ENCODE peak calls at places on chromosomes 1 and 21, in four cellular contexts. V is HFFc6, S is tibial nerve, D is heart right ventricle. O is an unnamed sample.

GRCh38 chr1:115140442-115141144 is 51.3 kb upstream of the TSPAN2 start:
- DNase-seq in V (peak; percentile 39), S (no peak), D (no peak), O (no peak)

GRCh38 chr1:153431928-153432327 is 15.6 kb downstream of the S100A7A start:
- DNase-seq in V (no peak), S (no peak), D (no peak), O (no peak)

GRCh38 chr1:184387069-184387870 is 441 bp downstream of the C1orf21 start:
- DNase-seq in V (no peak), S (peak; percentile 17), D (peak; percentile 36), O (no peak)

GRCh38 chr21:44459712-44460440 is 4.6 kb downstream of the LRRC3 start:
- DNase-seq in V (no peak), S (no peak), D (no peak), O (no peak)

GRCh38 chr1:41919764-41920397 is 1.2 kb upstream of the HIVEP3 start:
- DNase-seq in V (peak; percentile 50), S (no peak), D (peak; percentile 19), O (no peak)

GRCh38 chr1:56095924-56096655 is 483.3 kb downstream of the PLPP3 start:
- DNase-seq in V (peak; percentile 53), S (peak; percentile 41), D (no peak), O (peak; percentile 95)

GRCh38 chr1:172373864-172374263 is 46.6 kb upstream of the C1orf105 start:
- DNase-seq in V (no peak), S (no peak), D (no peak), O (no peak)

GRCh38 chr21:45027241-45028196 is 46.9 kb upstream of the ADARB1 start:
- DNase-seq in V (no peak), S (no peak), D (no peak), O (no peak)

GRCh38 chr1:162612606-162613400 is 19.5 kb upstream of the DDR2 start:
- DNase-seq in V (peak; percentile 19), S (peak; percentile 55), D (no peak), O (no peak)

GRCh38 chr1:63368131-63368530 is 704 bp downstream of the ALG6 start:
- DNase-seq in V (no peak), S (no peak), D (no peak), O (no peak)

GRCh38 chr1:213082778-213083445 is 31.9 kb downstream of the RPS6KC1 start:
- DNase-seq in V (no peak), S (no peak), D (no peak), O (no peak)

GRCh38 chr1:10788592-10789006 is 7.8 kb downstream of the CASZ1 start:
- DNase-seq in V (no peak), S (no peak), D (peak; percentile 70), O (no peak)

GRCh38 chr1:12518956-12519707 is 98.9 kb downstream of the DHRS3 start:
- DNase-seq in V (peak; percentile 26), S (peak; percentile 71), D (peak; percentile 54), O (no peak)

GRCh38 chr1:78640462-78640861 is 9.2 kb upstream of the IFI44 start:
- DNase-seq in V (no peak), S (no peak), D (no peak), O (no peak)

GRCh38 chr1:7333576-7333975 is 437.5 kb upstream of the VAMP3 start:
- DNase-seq in V (no peak), S (no peak), D (no peak), O (no peak)

GRCh38 chr1:214165850-214166374 is 115.0 kb upstream of the SMYD2 start:
- DNase-seq in V (no peak), S (no peak), D (no peak), O (no peak)

GRCh38 chr1:110421159-110421777 is 13.8 kb upstream of the LAMTOR5 start:
- DNase-seq in V (peak; percentile 66), S (peak; percentile 64), D (no peak), O (no peak)

GRCh38 chr1:50183734-50184133 is 75.0 kb downstream of the ELAVL4 start:
- DNase-seq in V (no peak), S (no peak), D (peak; percentile 10), O (no peak)

GRCh38 chr1:92444351-92444750 is 42.4 kb downstream of the GFI1 start:
- DNase-seq in V (peak; percentile 12), S (no peak), D (no peak), O (no peak)

GRCh38 chr1:116314305-116314919 is 58.6 kb upstream of the ATP1A1 start:
- DNase-seq in V (no peak), S (no peak), D (no peak), O (no peak)

GRCh38 chr1:209607102-209607794 is 23.7 kb downstream of the CAMK1G start:
- DNase-seq in V (peak; percentile 53), S (no peak), D (no peak), O (peak; percentile 21)

GRCh38 chr1:10170362-10170665 is 40.1 kb upstream of the KIF1B start:
- DNase-seq in V (no peak), S (no peak), D (no peak), O (no peak)

GRCh38 chr1:59973719-59974118 is 47.1 kb upstream of the CYP2J2 start:
- DNase-seq in V (no peak), S (no peak), D (no peak), O (no peak)
- TF ChIP-seq CTCF in V (no peak), S (no peak), D (no peak), O (no peak)

GRCh38 chr1:17340358-17340757 is 31.6 kb upstream of the PADI6 start:
- DNase-seq in V (no peak), S (no peak), D (no peak), O (no peak)

GRCh38 chr1:17339521-17339920 is 31.5 kb downstream of the PADI4 start:
- DNase-seq in V (no peak), S (no peak), D (no peak), O (no peak)

GRCh38 chr1:17342014-17342441 is 30.0 kb upstream of the PADI6 start:
- DNase-seq in V (no peak), S (no peak), D (no peak), O (no peak)

GRCh38 chr1:17335821-17336718 is 28.1 kb downstream of the PADI4 start:
- DNase-seq in V (peak; percentile 55), S (peak; percentile 45), D (peak; percentile 40), O (no peak)

DNA sequence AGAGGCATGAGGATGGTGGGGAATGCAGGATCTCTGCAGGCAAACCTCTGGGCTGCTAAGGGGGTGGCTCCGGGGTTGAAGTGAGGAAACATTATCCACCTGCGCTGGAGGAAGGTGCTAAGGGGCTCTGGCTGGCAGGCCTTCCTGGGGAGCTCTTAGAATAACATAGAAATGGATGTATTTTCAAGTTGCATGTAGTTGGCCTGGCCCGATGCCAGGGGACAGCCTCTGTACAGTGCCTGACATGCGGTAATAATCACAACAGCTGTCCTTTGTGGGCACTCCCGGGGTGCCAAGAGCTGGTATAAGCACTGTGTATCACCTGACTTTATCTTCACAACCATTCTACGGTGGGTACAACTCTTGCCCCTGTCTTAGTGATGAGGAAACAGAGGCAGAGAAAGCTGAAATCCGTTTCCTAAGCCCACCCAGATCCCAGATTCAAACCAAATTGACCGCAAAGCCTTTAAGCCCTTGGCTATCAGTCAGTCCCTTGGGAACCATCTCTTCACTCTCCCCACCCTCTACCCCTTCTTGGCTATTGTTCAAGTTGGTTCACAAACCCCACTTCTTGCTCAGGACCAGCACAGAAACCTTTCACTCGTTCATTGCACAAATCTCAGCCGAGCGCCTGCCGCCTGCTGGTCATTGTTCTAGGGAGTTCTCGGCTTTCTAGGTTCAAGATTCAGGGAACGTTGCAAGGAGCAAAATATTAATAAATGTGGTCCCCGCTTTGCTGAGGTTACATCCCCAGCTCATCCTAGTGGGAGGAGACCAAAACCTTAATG is 30.9 kb downstream of the PADI4 start:
- DNase-seq in V (no peak), S (no peak), D (no peak), O (no peak)
- TF ChIP-seq CTCF in V (peak; percentile 26), S (no peak), D (no peak), O (no peak)

GRCh38 chr21:32483293-32483595 is 70.7 kb downstream of the EVA1C start:
- DNase-seq in V (no peak), S (no peak), D (no peak), O (no peak)

GRCh38 chr21:32477424-32477745 is 64.9 kb downstream of the EVA1C start:
- DNase-seq in V (no peak), S (no peak), D (no peak), O (no peak)

GRCh38 chr21:32482565-32483292 is 70.2 kb downstream of the EVA1C start:
- DNase-seq in V (no peak), S (no peak), D (no peak), O (no peak)

GRCh38 chr21:32481875-32482408 is 69.4 kb downstream of the EVA1C start:
- DNase-seq in V (no peak), S (no peak), D (no peak), O (no peak)

GRCh38 chr21:32480381-32480780 is 67.9 kb downstream of the EVA1C start:
- DNase-seq in V (no peak), S (no peak), D (no peak), O (no peak)
- TF ChIP-seq CTCF in V (no peak), S (no peak), D (no peak), O (no peak)

GRCh38 chr21:36994501-36995189 is 11.9 kb upstream of the RIPPLY3 start:
- DNase-seq in V (no peak), S (no peak), D (no peak), O (no peak)
- TF ChIP-seq CTCF in V (peak; percentile 17), S (no peak), D (no peak), O (no peak)